ENCODE peak calls at places on chromosomes 1 and 21, in seven cellular contexts. One of them, this sample, is unnamed.

GRCh38 chr1:93662481-93663190 is 19.0 kb downstream of the BCAR3 start:
- DNase-seq in Kasumi-1: no peak
- DNase-seq in left cardiac atrium: no peak
- DNase-seq in sciatic nerve: no peak
- DNase-seq in stimulated activated CD8-positive, alpha-beta memory T cell treated with anti-CD3 and anti-CD28 coated beads, Interleukin-2, amount 100 ng/mL, for 1 hour: no peak
- DNase-seq in NCI-H774: no peak
- DNase-seq in nephron progenitor cell: no peak
- DNase-seq in this sample: no peak

GRCh38 chr1:43531453-43531905 is 796 bp downstream of the PTPRF start:
- DNase-seq in nephron progenitor cell: peak
- DNase-seq in Kasumi-1: no peak
- DNase-seq in left cardiac atrium: no peak
- DNase-seq in NCI-H774: peak
- DNase-seq in stimulated activated CD8-positive, alpha-beta memory T cell treated with anti-CD3 and anti-CD28 coated beads, Interleukin-2, amount 100 ng/mL, for 1 hour: no peak
- DNase-seq in sciatic nerve: no peak
- DNase-seq in this sample: no peak

GRCh38 chr1:22428672-22429071 is 23.0 kb upstream of the ZBTB40 start:
- DNase-seq in left cardiac atrium: no peak
- DNase-seq in nephron progenitor cell: no peak
- DNase-seq in stimulated activated CD8-positive, alpha-beta memory T cell treated with anti-CD3 and anti-CD28 coated beads, Interleukin-2, amount 100 ng/mL, for 1 hour: no peak
- DNase-seq in NCI-H774: no peak
- DNase-seq in sciatic nerve: no peak
- DNase-seq in Kasumi-1: no peak
- DNase-seq in this sample: no peak

GRCh38 chr1:208137144-208137682 is 107.0 kb downstream of the PLXNA2 start:
- DNase-seq in left cardiac atrium: no peak
- DNase-seq in Kasumi-1: no peak
- DNase-seq in NCI-H774: no peak
- DNase-seq in stimulated activated CD8-positive, alpha-beta memory T cell treated with anti-CD3 and anti-CD28 coated beads, Interleukin-2, amount 100 ng/mL, for 1 hour: no peak
- DNase-seq in sciatic nerve: no peak
- DNase-seq in nephron progenitor cell: no peak
- DNase-seq in this sample: no peak

GRCh38 chr1:227170361-227171166 is 147.7 kb downstream of the CDC42BPA start:
- DNase-seq in NCI-H774: no peak
- DNase-seq in Kasumi-1: no peak
- DNase-seq in sciatic nerve: no peak
- DNase-seq in nephron progenitor cell: no peak
- DNase-seq in left cardiac atrium: no peak
- DNase-seq in stimulated activated CD8-positive, alpha-beta memory T cell treated with anti-CD3 and anti-CD28 coated beads, Interleukin-2, amount 100 ng/mL, for 1 hour: no peak
- DNase-seq in this sample: no peak

GRCh38 chr1:240598201-240598600 is 13.8 kb downstream of the GREM2 start:
- DNase-seq in left cardiac atrium: no peak
- DNase-seq in stimulated activated CD8-positive, alpha-beta memory T cell treated with anti-CD3 and anti-CD28 coated beads, Interleukin-2, amount 100 ng/mL, for 1 hour: no peak
- DNase-seq in sciatic nerve: no peak
- DNase-seq in NCI-H774: no peak
- DNase-seq in nephron progenitor cell: no peak
- DNase-seq in Kasumi-1: no peak
- DNase-seq in this sample: no peak

GRCh38 chr1:19319196-19319595 is 7.1 kb downstream of the SLC66A1 start:
- DNase-seq in left cardiac atrium: no peak
- DNase-seq in stimulated activated CD8-positive, alpha-beta memory T cell treated with anti-CD3 and anti-CD28 coated beads, Interleukin-2, amount 100 ng/mL, for 1 hour: no peak
- DNase-seq in Kasumi-1: no peak
- DNase-seq in sciatic nerve: no peak
- DNase-seq in NCI-H774: no peak
- DNase-seq in nephron progenitor cell: no peak
- DNase-seq in this sample: no peak

GRCh38 chr1:156241311-156241811 is 623 bp upstream of the BGLAP start:
- DNase-seq in sciatic nerve: no peak
- DNase-seq in nephron progenitor cell: no peak
- DNase-seq in left cardiac atrium: no peak
- DNase-seq in NCI-H774: no peak
- DNase-seq in Kasumi-1: no peak
- DNase-seq in stimulated activated CD8-positive, alpha-beta memory T cell treated with anti-CD3 and anti-CD28 coated beads, Interleukin-2, amount 100 ng/mL, for 1 hour: no peak
- DNase-seq in this sample: peak

GRCh38 chr1:244395965-244396364 is 55.7 kb downstream of the ADSS2 start:
- DNase-seq in Kasumi-1: no peak
- DNase-seq in NCI-H774: no peak
- DNase-seq in stimulated activated CD8-positive, alpha-beta memory T cell treated with anti-CD3 and anti-CD28 coated beads, Interleukin-2, amount 100 ng/mL, for 1 hour: no peak
- DNase-seq in left cardiac atrium: no peak
- DNase-seq in nephron progenitor cell: no peak
- DNase-seq in sciatic nerve: no peak
- DNase-seq in this sample: no peak

GRCh38 chr1:229972600-229973296 is 94.3 kb upstream of the GALNT2 start:
- DNase-seq in left cardiac atrium: no peak
- DNase-seq in stimulated activated CD8-positive, alpha-beta memory T cell treated with anti-CD3 and anti-CD28 coated beads, Interleukin-2, amount 100 ng/mL, for 1 hour: no peak
- DNase-seq in sciatic nerve: no peak
- DNase-seq in NCI-H774: no peak
- DNase-seq in nephron progenitor cell: no peak
- DNase-seq in Kasumi-1: no peak
- DNase-seq in this sample: no peak

GRCh38 chr1:211036701-211037494 is 97.0 kb downstream of the KCNH1 start:
- DNase-seq in Kasumi-1: no peak
- DNase-seq in sciatic nerve: no peak
- DNase-seq in stimulated activated CD8-positive, alpha-beta memory T cell treated with anti-CD3 and anti-CD28 coated beads, Interleukin-2, amount 100 ng/mL, for 1 hour: no peak
- DNase-seq in nephron progenitor cell: no peak
- DNase-seq in left cardiac atrium: no peak
- DNase-seq in NCI-H774: no peak
- DNase-seq in this sample: no peak

GRCh38 chr1:25022361-25023189 is 92.5 kb upstream of the RUNX3 start:
- DNase-seq in Kasumi-1: peak
- DNase-seq in left cardiac atrium: peak
- DNase-seq in stimulated activated CD8-positive, alpha-beta memory T cell treated with anti-CD3 and anti-CD28 coated beads, Interleukin-2, amount 100 ng/mL, for 1 hour: peak
- DNase-seq in nephron progenitor cell: no peak
- DNase-seq in NCI-H774: no peak
- DNase-seq in sciatic nerve: peak
- DNase-seq in this sample: no peak

GRCh38 chr1:69911301-69911801 is 294.0 kb downstream of the LRRC40 start:
- DNase-seq in NCI-H774: no peak
- DNase-seq in left cardiac atrium: no peak
- DNase-seq in stimulated activated CD8-positive, alpha-beta memory T cell treated with anti-CD3 and anti-CD28 coated beads, Interleukin-2, amount 100 ng/mL, for 1 hour: no peak
- DNase-seq in sciatic nerve: no peak
- DNase-seq in Kasumi-1: peak
- DNase-seq in nephron progenitor cell: no peak
- DNase-seq in this sample: no peak

GRCh38 chr1:2236695-2237677 is 8.9 kb downstream of the SKI start:
- DNase-seq in NCI-H774: no peak
- DNase-seq in left cardiac atrium: peak
- DNase-seq in nephron progenitor cell: no peak
- DNase-seq in stimulated activated CD8-positive, alpha-beta memory T cell treated with anti-CD3 and anti-CD28 coated beads, Interleukin-2, amount 100 ng/mL, for 1 hour: no peak
- DNase-seq in sciatic nerve: peak
- DNase-seq in Kasumi-1: no peak
- DNase-seq in this sample: peak

GRCh38 chr1:231750296-231750695 is 123.7 kb downstream of the DISC1 start:
- DNase-seq in Kasumi-1: no peak
- DNase-seq in stimulated activated CD8-positive, alpha-beta memory T cell treated with anti-CD3 and anti-CD28 coated beads, Interleukin-2, amount 100 ng/mL, for 1 hour: no peak
- DNase-seq in nephron progenitor cell: no peak
- DNase-seq in sciatic nerve: no peak
- DNase-seq in left cardiac atrium: no peak
- DNase-seq in NCI-H774: no peak
- DNase-seq in this sample: no peak

GRCh38 chr1:1605724-1606123 is 5.8 kb upstream of the FNDC10 start:
- DNase-seq in left cardiac atrium: no peak
- DNase-seq in stimulated activated CD8-positive, alpha-beta memory T cell treated with anti-CD3 and anti-CD28 coated beads, Interleukin-2, amount 100 ng/mL, for 1 hour: no peak
- DNase-seq in sciatic nerve: no peak
- DNase-seq in nephron progenitor cell: no peak
- DNase-seq in NCI-H774: no peak
- DNase-seq in Kasumi-1: no peak
- DNase-seq in this sample: no peak

GRCh38 chr1:236168716-236169429 is 26.5 kb downstream of the GPR137B start:
- DNase-seq in sciatic nerve: no peak
- DNase-seq in left cardiac atrium: peak
- DNase-seq in NCI-H774: peak
- DNase-seq in stimulated activated CD8-positive, alpha-beta memory T cell treated with anti-CD3 and anti-CD28 coated beads, Interleukin-2, amount 100 ng/mL, for 1 hour: no peak
- DNase-seq in Kasumi-1: no peak
- DNase-seq in nephron progenitor cell: no peak
- DNase-seq in this sample: no peak

GRCh38 chr1:209769956-209770355 is 14.1 kb downstream of the TRAF3IP3 start:
- DNase-seq in left cardiac atrium: no peak
- DNase-seq in sciatic nerve: no peak
- DNase-seq in stimulated activated CD8-positive, alpha-beta memory T cell treated with anti-CD3 and anti-CD28 coated beads, Interleukin-2, amount 100 ng/mL, for 1 hour: no peak
- DNase-seq in Kasumi-1: peak
- DNase-seq in nephron progenitor cell: no peak
- DNase-seq in NCI-H774: no peak
- DNase-seq in this sample: no peak

GRCh38 chr1:53086504-53087070 is 24.6 kb downstream of the PODN start:
- DNase-seq in NCI-H774: no peak
- DNase-seq in sciatic nerve: no peak
- DNase-seq in nephron progenitor cell: no peak
- DNase-seq in stimulated activated CD8-positive, alpha-beta memory T cell treated with anti-CD3 and anti-CD28 coated beads, Interleukin-2, amount 100 ng/mL, for 1 hour: no peak
- DNase-seq in left cardiac atrium: no peak
- DNase-seq in Kasumi-1: no peak
- DNase-seq in this sample: no peak

GRCh38 chr1:2242814-2243725 is 15.0 kb downstream of the SKI start:
- DNase-seq in Kasumi-1: no peak
- DNase-seq in left cardiac atrium: peak
- DNase-seq in nephron progenitor cell: no peak
- DNase-seq in NCI-H774: no peak
- DNase-seq in sciatic nerve: no peak
- DNase-seq in stimulated activated CD8-positive, alpha-beta memory T cell treated with anti-CD3 and anti-CD28 coated beads, Interleukin-2, amount 100 ng/mL, for 1 hour: no peak
- DNase-seq in this sample: no peak

GRCh38 chr21:46604975-46605758 is at the start of gene S100B:
- DNase-seq in nephron progenitor cell: no peak
- DNase-seq in sciatic nerve: peak
- DNase-seq in Kasumi-1: peak
- DNase-seq in stimulated activated CD8-positive, alpha-beta memory T cell treated with anti-CD3 and anti-CD28 coated beads, Interleukin-2, amount 100 ng/mL, for 1 hour: no peak
- DNase-seq in NCI-H774: no peak
- DNase-seq in left cardiac atrium: no peak
- DNase-seq in this sample: no peak

GRCh38 chr1:1021860-1022259 is 1.9 kb downstream of the AGRN start:
- DNase-seq in sciatic nerve: no peak
- DNase-seq in stimulated activated CD8-positive, alpha-beta memory T cell treated with anti-CD3 and anti-CD28 coated beads, Interleukin-2, amount 100 ng/mL, for 1 hour: no peak
- DNase-seq in NCI-H774: no peak
- DNase-seq in left cardiac atrium: no peak
- DNase-seq in nephron progenitor cell: no peak
- DNase-seq in Kasumi-1: no peak
- DNase-seq in this sample: no peak

GRCh38 chr1:181424786-181425403 is 58.4 kb upstream of the CACNA1E start:
- DNase-seq in NCI-H774: peak
- DNase-seq in Kasumi-1: peak
- DNase-seq in nephron progenitor cell: peak
- DNase-seq in left cardiac atrium: peak
- DNase-seq in sciatic nerve: peak
- DNase-seq in stimulated activated CD8-positive, alpha-beta memory T cell treated with anti-CD3 and anti-CD28 coated beads, Interleukin-2, amount 100 ng/mL, for 1 hour: peak
- DNase-seq in this sample: no peak

GRCh38 chr21:44460441-44460755 is 5.1 kb downstream of the LRRC3 start:
- DNase-seq in NCI-H774: no peak
- DNase-seq in left cardiac atrium: no peak
- DNase-seq in stimulated activated CD8-positive, alpha-beta memory T cell treated with anti-CD3 and anti-CD28 coated beads, Interleukin-2, amount 100 ng/mL, for 1 hour: no peak
- DNase-seq in sciatic nerve: no peak
- DNase-seq in nephron progenitor cell: no peak
- DNase-seq in Kasumi-1: no peak
- DNase-seq in this sample: no peak

GRCh38 chr1:154220970-154221814 is 437 bp downstream of the UBAP2L start:
- DNase-seq in stimulated activated CD8-positive, alpha-beta memory T cell treated with anti-CD3 and anti-CD28 coated beads, Interleukin-2, amount 100 ng/mL, for 1 hour: peak
- DNase-seq in Kasumi-1: peak
- DNase-seq in left cardiac atrium: peak
- DNase-seq in NCI-H774: peak
- DNase-seq in sciatic nerve: peak
- DNase-seq in nephron progenitor cell: peak
- DNase-seq in this sample: peak

GRCh38 chr1:95287078-95287477 is 53.1 kb downstream of the RWDD3 start:
- DNase-seq in stimulated activated CD8-positive, alpha-beta memory T cell treated with anti-CD3 and anti-CD28 coated beads, Interleukin-2, amount 100 ng/mL, for 1 hour: no peak
- DNase-seq in nephron progenitor cell: no peak
- DNase-seq in sciatic nerve: no peak
- DNase-seq in Kasumi-1: no peak
- DNase-seq in NCI-H774: peak
- DNase-seq in left cardiac atrium: no peak
- DNase-seq in this sample: no peak

GRCh38 chr21:36966846-36967657 is 583 bp upstream of the HLCS start:
- DNase-seq in Kasumi-1: no peak
- DNase-seq in sciatic nerve: peak
- DNase-seq in left cardiac atrium: no peak
- DNase-seq in nephron progenitor cell: no peak
- DNase-seq in NCI-H774: no peak
- DNase-seq in stimulated activated CD8-positive, alpha-beta memory T cell treated with anti-CD3 and anti-CD28 coated beads, Interleukin-2, amount 100 ng/mL, for 1 hour: no peak
- DNase-seq in this sample: no peak

GRCh38 chr21:28719731-28720130 is 272.9 kb downstream of the LTN1 start:
- DNase-seq in stimulated activated CD8-positive, alpha-beta memory T cell treated with anti-CD3 and anti-CD28 coated beads, Interleukin-2, amount 100 ng/mL, for 1 hour: no peak
- DNase-seq in left cardiac atrium: no peak
- DNase-seq in nephron progenitor cell: no peak
- DNase-seq in NCI-H774: no peak
- DNase-seq in sciatic nerve: no peak
- DNase-seq in Kasumi-1: no peak
- DNase-seq in this sample: no peak

GRCh38 chr1:96220644-96221043 is 500.9 kb upstream of the PTBP2 start:
- DNase-seq in left cardiac atrium: no peak
- DNase-seq in NCI-H774: no peak
- DNase-seq in stimulated activated CD8-positive, alpha-beta memory T cell treated with anti-CD3 and anti-CD28 coated beads, Interleukin-2, amount 100 ng/mL, for 1 hour: no peak
- DNase-seq in Kasumi-1: no peak
- DNase-seq in nephron progenitor cell: no peak
- DNase-seq in sciatic nerve: no peak
- DNase-seq in this sample: no peak

GRCh38 chr1:154567386-154568164 is at the start of gene CHRNB2:
- DNase-seq in sciatic nerve: peak
- DNase-seq in stimulated activated CD8-positive, alpha-beta memory T cell treated with anti-CD3 and anti-CD28 coated beads, Interleukin-2, amount 100 ng/mL, for 1 hour: peak
- DNase-seq in nephron progenitor cell: peak
- DNase-seq in Kasumi-1: no peak
- DNase-seq in NCI-H774: peak
- DNase-seq in left cardiac atrium: peak
- DNase-seq in this sample: no peak

GRCh38 chr1:196608401-196609113 is at the start of gene KCNT2:
- DNase-seq in Kasumi-1: no peak
- DNase-seq in left cardiac atrium: peak
- DNase-seq in stimulated activated CD8-positive, alpha-beta memory T cell treated with anti-CD3 and anti-CD28 coated beads, Interleukin-2, amount 100 ng/mL, for 1 hour: no peak
- DNase-seq in sciatic nerve: peak
- DNase-seq in nephron progenitor cell: peak
- DNase-seq in NCI-H774: peak
- DNase-seq in this sample: no peak

This sample was measured in RWPE2.